ENCODE peak calls at places on chromosomes 13 and 19, in seven cellular contexts. Y is ovary, G is esophagus muscularis mucosa, Q is uterus, K is transverse colon, T is prostate gland, E is adrenal gland. L is an unnamed sample.

GRCh38 chr13:82681535-82681934 is 1200.7 kb downstream of the SLITRK1 start:
- DNase-seq in Y (no peak), G (no peak), Q (no peak), K (no peak), T (no peak), E (no peak), L (no peak)

GRCh38 chr13:98871727-98872126 is 106.1 kb downstream of the DOCK9 start:
- DNase-seq in Y (no peak), G (no peak), Q (no peak), K (no peak), T (no peak), E (no peak), L (no peak)

GRCh38 chr13:44298314-44298713 is 75.3 kb upstream of the SERP2 start:
- DNase-seq in Y (no peak), G (no peak), Q (no peak), K (no peak), T (no peak), E (no peak), L (no peak)

GRCh38 chr13:40333238-40333637 is 333.2 kb downstream of the FOXO1 start:
- DNase-seq in Y (no peak), G (peak; percentile 78), Q (no peak), K (no peak), T (peak; percentile 10), E (no peak), L (no peak)

GRCh38 chr13:75703768-75704167 is 67.6 kb downstream of the LMO7 start:
- DNase-seq in Y (no peak), G (no peak), Q (no peak), K (no peak), T (no peak), E (no peak), L (no peak)

GRCh38 chr13:75762066-75762937 is 126.2 kb downstream of the LMO7 start:
- DNase-seq in Y (no peak), G (no peak), Q (no peak), K (no peak), T (peak; percentile 46), E (no peak), L (peak; percentile 26)

GRCh38 chr13:51906581-51906980 is 44.8 kb downstream of the CCDC70 start:
- DNase-seq in Y (no peak), G (no peak), Q (no peak), K (peak; percentile 16), T (no peak), E (peak; percentile 62), L (no peak)

GRCh38 chr13:29745704-29746103 is 104.7 kb downstream of the UBL3 start:
- DNase-seq in Y (no peak), G (peak; percentile 82), Q (no peak), K (no peak), T (no peak), E (no peak), L (no peak)

GRCh38 chr13:40318366-40318765 is 348.1 kb downstream of the FOXO1 start:
- DNase-seq in Y (peak; percentile 51), G (peak; percentile 89), Q (peak; percentile 26), K (peak; percentile 20), T (peak; percentile 62), E (peak; percentile 70), L (no peak)

GRCh38 chr13:101399365-101399764 is 16.9 kb downstream of the NALCN start:
- DNase-seq in Y (no peak), G (peak; percentile 19), Q (no peak), K (no peak), T (no peak), E (no peak), L (no peak)

GRCh38 chr19:1648156-1648925 is 4.1 kb downstream of the TCF3 start:
- DNase-seq in Y (no peak), G (no peak), Q (no peak), K (peak; percentile 61), T (no peak), E (no peak), L (no peak)

GRCh38 chr13:91748416-91749089 is 350.1 kb downstream of the GPC5 start:
- DNase-seq in Y (no peak), G (no peak), Q (no peak), K (no peak), T (no peak), E (no peak), L (no peak)

GRCh38 chr19:294819-295686 is 3.9 kb upstream of the PLPP2 start:
- DNase-seq in Y (no peak), G (no peak), Q (no peak), K (peak; percentile 49), T (no peak), E (peak; percentile 50), L (no peak)

GRCh38 chr19:1244693-1245451 is 3.3 kb downstream of the ATP5F1D start:
- DNase-seq in Y (peak; percentile 76), G (no peak), Q (peak; percentile 66), K (peak; percentile 85), T (peak; percentile 56), E (peak; percentile 83), L (peak; percentile 94)

GRCh38 chr19:35040826-35041547 is 534 bp upstream of the HPN start:
- DNase-seq in Y (peak; percentile 94), G (peak; percentile 97), Q (peak; percentile 78), K (peak; percentile 77), T (peak; percentile 69), E (peak; percentile 93), L (peak; percentile 82)

GRCh38 chr13:91142572-91142971 is 204.9 kb upstream of the MIR17HG start:
- DNase-seq in Y (no peak), G (no peak), Q (no peak), K (no peak), T (no peak), E (no peak), L (no peak)

GRCh38 chr13:23201870-23202269 is 21.1 kb downstream of the SGCG start:
- DNase-seq in Y (no peak), G (no peak), Q (no peak), K (no peak), T (no peak), E (no peak), L (no peak)

GRCh38 chr13:64529874-64530485 is 2700.2 kb downstream of the PCDH9 start:
- DNase-seq in Y (no peak), G (no peak), Q (no peak), K (no peak), T (no peak), E (no peak), L (no peak)

GRCh38 chr19:5803752-5804515 is 933 bp upstream of the NRTN start:
- DNase-seq in Y (peak; percentile 68), G (peak; percentile 95), Q (peak; percentile 75), K (peak; percentile 95), T (peak; percentile 79), E (peak; percentile 93), L (peak; percentile 74)

GRCh38 chr13:113122571-113123225 is at the start of gene F10:
- DNase-seq in Y (peak; percentile 75), G (no peak), Q (peak; percentile 70), K (peak; percentile 78), T (no peak), E (peak; percentile 83), L (peak; percentile 56)
- H3K4me3 ChIP-seq in Y (peak within 1 kb of the TSS; percentile 25), G (peak within 1 kb of the TSS; percentile 28), Q (no peak within 1 kb of the TSS), K (no peak within 1 kb of the TSS), T (no peak within 1 kb of the TSS), E (peak within 1 kb of the TSS; percentile 29), L (no peak within 1 kb of the TSS)

DNA sequence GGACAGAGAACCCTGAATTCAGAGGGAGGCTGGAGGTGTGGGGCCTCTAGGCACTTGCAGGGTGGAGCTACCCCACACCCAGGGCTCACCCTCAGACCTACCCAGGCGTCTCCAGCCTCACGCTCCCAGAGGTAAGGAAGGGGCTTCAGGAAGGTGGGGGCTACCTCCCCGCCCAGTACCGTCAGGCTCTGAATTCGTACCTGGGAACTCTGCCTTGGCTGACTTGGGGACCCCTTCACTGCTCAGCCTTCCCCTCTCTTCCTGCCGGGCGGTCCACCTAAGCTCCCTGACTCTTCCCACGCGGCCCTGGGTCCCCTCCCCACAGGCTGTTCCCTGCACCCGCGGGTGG is 28.5 kb upstream of the PARP4 start:
- DNase-seq in Y (no peak), G (no peak), Q (no peak), K (no peak), T (no peak), E (no peak), L (no peak)
- TF ChIP-seq CTCF in Y (no peak), G (no peak), Q (no peak), K (no peak), T (no peak), E (no peak), L (no peak)

DNA sequence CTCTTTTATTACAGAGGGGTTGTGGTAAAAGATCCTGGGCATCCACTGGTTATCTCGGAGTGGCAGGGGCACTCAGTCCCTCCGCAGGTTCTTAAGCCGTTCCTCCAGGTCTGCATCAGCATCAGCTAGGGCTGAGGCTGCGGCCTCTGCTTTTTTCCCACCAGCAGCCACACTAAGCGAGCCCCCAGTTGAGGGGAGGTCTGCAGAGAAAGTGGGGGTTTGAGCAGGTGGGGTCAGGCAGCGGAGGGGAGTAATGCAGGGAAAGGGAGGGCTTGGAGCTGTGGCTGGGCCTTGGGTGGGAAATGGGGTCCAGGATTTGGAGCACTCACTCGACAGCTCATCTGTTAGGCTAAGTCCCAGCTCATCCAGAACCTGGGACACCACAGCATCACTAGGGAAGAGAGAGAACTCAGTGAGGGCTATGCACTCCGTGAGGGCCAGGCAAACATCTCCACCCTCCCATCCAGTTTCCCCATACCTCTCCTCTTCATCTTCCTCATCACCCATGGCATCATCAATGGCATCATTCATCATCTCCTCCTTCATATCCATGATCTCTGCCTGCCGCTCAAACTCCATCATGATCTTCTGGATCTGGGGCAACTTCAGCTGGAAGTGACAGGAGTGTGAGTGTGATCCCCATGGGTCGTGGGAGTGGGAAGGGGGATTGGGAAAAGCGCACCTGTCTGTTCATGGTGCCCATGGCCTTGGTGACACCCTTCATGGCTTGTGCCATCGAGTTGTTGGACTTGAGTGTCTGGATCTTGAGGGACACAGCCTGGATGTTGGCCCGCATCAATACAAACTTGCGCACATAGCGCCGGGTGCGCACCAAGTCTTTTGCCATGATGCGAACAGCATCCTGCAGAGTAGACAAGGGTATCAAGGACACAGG is 3.1 kb downstream of the CHMP2A start:
- DNase-seq in Y (no peak), G (no peak), Q (no peak), K (no peak), T (no peak), E (no peak), L (no peak)
- TF ChIP-seq POLR2A in Y (no peak), G (no peak), Q (no peak), K (no peak), T (no peak), E (no peak), L (no peak)

GRCh38 chr13:42355841-42356575 is 84.1 kb downstream of the AKAP11 start:
- DNase-seq in Y (no peak), G (peak; percentile 45), Q (no peak), K (no peak), T (no peak), E (no peak), L (no peak)
- H3K4me3 ChIP-seq in Y (no peak overlapping the region), G (no peak overlapping the region), Q (no peak overlapping the region), K (no peak overlapping the region), T (no peak overlapping the region), E (no peak overlapping the region), L (no peak overlapping the region)

GRCh38 chr13:106314417-106314816 is 221.0 kb downstream of the EFNB2 start:
- DNase-seq in Y (no peak), G (no peak), Q (no peak), K (no peak), T (no peak), E (no peak), L (no peak)
- TF ChIP-seq CTCF in Y (no peak), G (no peak), Q (no peak), K (no peak), T (no peak), E (no peak), L (no peak)

GRCh38 chr19:13778847-13779246 is 4.6 kb downstream of the C19orf53 start:
- DNase-seq in Y (no peak), G (no peak), Q (no peak), K (no peak), T (no peak), E (no peak), L (no peak)
- TF ChIP-seq POLR2A in Y (no peak), G (no peak), Q (no peak), K (no peak), T (no peak), E (no peak), L (no peak)

GRCh38 chr19:41206926-41207750 is 11.9 kb upstream of the AXL start:
- DNase-seq in Y (no peak), G (no peak), Q (peak; percentile 63), K (peak; percentile 48), T (no peak), E (no peak), L (peak; percentile 97)
- H3K4me3 ChIP-seq in Y (no peak overlapping the region), G (no peak overlapping the region), Q (no peak overlapping the region), K (no peak overlapping the region), T (no peak overlapping the region), E (no peak overlapping the region), L (no peak overlapping the region)